ENCODE peak calls at places on chromosomes 3 and 15, in four cellular contexts. B is lung, K is endothelial cell of umbilical vein, X is lower lobe of right lung. Y is an unnamed sample.
A peak's percentile ranks its signal among the peaks of the same experiment; 100 is the strongest.

GRCh38 chr15:52463638-52464037 is 65.0 kb downstream of the MYO5A start:
- DNase-seq in B (no peak), X (no peak), K (peak; percentile 84), Y (no peak)

GRCh38 chr3:49805884-49806701 is 3.0 kb downstream of the INKA1 start:
- DNase-seq in B (no peak), X (peak; percentile 56), K (peak; percentile 95), Y (no peak)

GRCh38 chr15:73800662-73801345 is 47.7 kb upstream of the INSYN1 start:
- DNase-seq in X (no peak), B (no peak), K (peak; percentile 36), Y (no peak)

GRCh38 chr15:74434260-74434915 is 630 bp upstream of the SEMA7A start:
- DNase-seq in B (no peak), K (no peak), X (peak; percentile 46), Y (no peak)

GRCh38 chr15:88390502-88390901 is 76.7 kb downstream of the MRPL46 start:
- DNase-seq in B (no peak), X (no peak), K (no peak), Y (no peak)

GRCh38 chr3:41328916-41329315 is 129.6 kb downstream of the CTNNB1 start:
- DNase-seq in X (no peak), K (no peak), B (no peak), Y (no peak)

GRCh38 chr3:33093847-33094246 is 3.1 kb downstream of the GLB1 start:
- DNase-seq in K (no peak), X (no peak), B (no peak), Y (no peak)

GRCh38 chr15:78739996-78740903 is 71.0 kb downstream of the ADAMTS7 start:
- DNase-seq in B (peak; percentile 59), K (peak; percentile 26), X (peak; percentile 72), Y (peak; percentile 76)

GRCh38 chr15:52738311-52738710 is 51.8 kb downstream of the ONECUT1 start:
- DNase-seq in X (no peak), B (no peak), K (no peak), Y (no peak)

GRCh38 chr3:127428344-127429001 is 140.6 kb upstream of the PRR20G start:
- DNase-seq in K (no peak), X (no peak), B (no peak), Y (no peak)

GRCh38 chr3:111936967-111937366 is 41.9 kb upstream of the ABHD10 start:
- DNase-seq in X (no peak), B (no peak), K (peak; percentile 41), Y (no peak)

GRCh38 chr15:80849308-80849707 is 70.1 kb downstream of the CEMIP start:
- DNase-seq in K (no peak), B (peak; percentile 81), X (peak; percentile 73), Y (no peak)

GRCh38 chr15:64022571-64022970 is 23.7 kb downstream of the DAPK2 start:
- DNase-seq in B (no peak), K (no peak), X (no peak), Y (no peak)

GRCh38 chr3:23480324-23480704 is 277.2 kb downstream of the UBE2E2 start:
- DNase-seq in B (no peak), K (no peak), X (no peak), Y (no peak)

GRCh38 chr3:66423791-66424190 is 77.0 kb downstream of the LRIG1 start:
- DNase-seq in B (no peak), X (no peak), K (no peak), Y (no peak)

GRCh38 chr3:30914696-30915095 is 20.2 kb upstream of the GADL1 start:
- DNase-seq in X (no peak), K (no peak), B (no peak), Y (no peak)

GRCh38 chr3:125146601-125147490 is 65.7 kb downstream of the SLC12A8 start:
- DNase-seq in K (no peak), B (no peak), X (no peak), Y (no peak)

GRCh38 chr3:148789156-148789555 is 38.5 kb upstream of the CPB1 start:
- DNase-seq in B (no peak), X (no peak), K (no peak), Y (no peak)

GRCh38 chr3:65894679-65895078 is 144.0 kb downstream of the MAGI1 start:
- DNase-seq in B (no peak), X (no peak), K (no peak), Y (no peak)

GRCh38 chr3:31695280-31696008 is 162.7 kb downstream of the STT3B start:
- DNase-seq in X (no peak), B (no peak), K (no peak), Y (no peak)

GRCh38 chr3:171879472-171879871 is 36.3 kb downstream of the TMEM212 start:
- DNase-seq in B (no peak), X (no peak), K (no peak), Y (no peak)

GRCh38 chr3:149783576-149783975 is 8.8 kb downstream of the ANKUB1 start:
- DNase-seq in B (no peak), K (peak; percentile 33), X (no peak), Y (no peak)

GRCh38 chr3:138060792-138061191 is 50.8 kb downstream of the CLDN18 start:
- DNase-seq in B (no peak), X (no peak), K (no peak), Y (no peak)

GRCh38 chr3:89690649-89691048 is 583.2 kb downstream of the EPHA3 start:
- DNase-seq in B (no peak), X (no peak), K (no peak), Y (no peak)

GRCh38 chr3:89698208-89698830 is 590.9 kb downstream of the EPHA3 start:
- DNase-seq in B (no peak), X (no peak), K (no peak), Y (no peak)

GRCh38 chr3:89697321-89697916 is 590.0 kb downstream of the EPHA3 start:
- DNase-seq in X (no peak), K (no peak), B (no peak), Y (no peak)

GRCh38 chr3:89692601-89693000 is 585.2 kb downstream of the EPHA3 start:
- DNase-seq in X (no peak), K (no peak), B (no peak), Y (no peak)
- TF ChIP-seq CTCF in X (no peak), K (no peak), B (no peak), Y (no peak)

DNA sequence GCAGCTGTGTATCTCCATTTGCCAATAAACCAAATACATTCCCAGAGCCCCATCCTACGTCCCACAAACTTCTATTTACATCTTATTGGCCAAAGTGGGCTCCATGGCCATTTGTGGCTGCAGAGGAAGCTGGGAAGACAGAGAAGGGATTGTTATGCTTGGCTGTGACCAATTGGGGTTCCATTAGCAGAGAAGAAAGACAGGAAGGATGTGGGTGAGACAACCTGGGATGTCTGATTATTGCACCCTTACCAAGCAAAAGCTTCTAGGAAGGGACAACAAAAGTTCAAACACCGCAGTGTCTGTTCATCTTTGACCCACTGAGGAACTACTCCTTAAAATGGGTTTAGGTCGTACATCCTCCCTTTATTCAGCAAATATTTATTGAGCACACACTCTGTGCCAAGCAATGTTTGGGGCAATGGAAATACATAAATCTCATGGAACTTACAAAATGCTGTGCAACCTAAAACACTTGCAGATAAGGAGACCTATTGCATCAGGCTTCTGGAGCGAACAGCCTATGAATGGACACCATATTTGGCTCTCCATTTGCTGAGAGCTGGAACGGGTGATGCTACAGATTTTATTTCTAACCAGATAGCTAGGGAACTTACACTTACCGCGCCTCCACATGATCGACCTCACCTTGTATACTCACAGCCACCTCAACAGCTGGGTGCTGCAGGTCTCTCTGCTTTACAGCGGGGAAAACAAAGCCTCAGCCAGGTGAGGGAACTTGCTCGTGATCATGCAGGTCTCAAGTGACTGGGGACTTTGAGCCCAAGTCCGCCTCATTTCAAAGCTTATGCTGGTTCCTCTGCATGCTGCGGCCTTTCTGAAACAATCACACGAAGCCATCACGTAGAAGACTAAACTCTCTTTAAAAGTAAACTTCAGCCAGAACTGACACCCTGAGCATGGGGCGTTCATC is 21.4 kb upstream of the NR2E3 start:
- DNase-seq in K (peak; percentile 59), B (no peak), X (no peak), Y (no peak)
- TF ChIP-seq CTCF in K (no peak), B (no peak), X (no peak), Y (no peak)

DNA sequence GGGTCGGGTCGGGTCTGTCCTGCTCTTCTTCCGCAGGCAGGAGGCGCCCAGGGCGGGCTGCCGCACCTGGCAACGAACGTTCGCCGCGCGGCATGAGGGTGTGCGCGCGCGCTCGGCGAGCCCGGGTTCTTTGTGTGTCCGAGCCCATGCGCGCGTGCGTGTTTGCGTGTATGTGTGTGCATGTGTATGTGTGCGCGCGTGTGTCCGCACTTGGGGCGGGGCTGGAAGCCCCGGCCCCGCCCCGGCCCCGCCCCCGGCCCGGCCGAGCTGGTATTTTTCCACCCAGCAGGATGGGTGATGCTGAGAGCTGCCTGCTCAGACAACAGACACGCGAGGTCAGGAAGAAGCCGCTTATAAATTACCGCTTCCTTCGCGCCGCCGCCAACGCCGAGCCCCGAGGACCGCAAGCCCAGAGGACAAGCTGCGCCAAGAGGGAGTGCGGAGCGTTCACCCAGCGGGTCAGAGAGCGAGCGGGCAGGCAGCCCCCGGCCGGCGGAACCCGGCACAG is at the start of gene SLC6A6:
- DNase-seq in B (peak; percentile 95), X (peak; percentile 99), K (peak; percentile 91), Y (no peak)
- TF ChIP-seq CTCF in B (no peak), X (peak; percentile 46), K (peak; percentile 17), Y (peak; percentile 75)

DNA sequence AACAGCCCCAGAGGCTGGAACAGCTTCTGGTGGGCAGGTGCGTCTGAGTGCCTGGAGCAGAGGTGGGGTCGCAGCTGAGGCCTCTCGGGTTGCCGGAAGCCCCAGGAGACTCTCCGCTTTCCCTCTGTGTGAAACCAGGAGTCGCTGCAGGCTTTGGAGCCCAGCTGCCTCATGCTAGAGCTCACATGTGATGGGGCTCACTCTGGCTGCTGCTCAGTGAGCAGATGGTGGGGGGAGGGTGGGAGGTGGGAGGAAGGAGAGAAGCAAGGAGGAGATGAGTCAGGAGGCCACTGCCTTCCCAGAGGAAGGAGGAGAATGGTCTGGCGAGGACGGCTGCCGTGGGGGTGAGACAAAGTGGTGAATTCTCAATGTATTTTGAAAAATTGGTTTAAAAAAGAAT is 290.1 kb upstream of the CHRNA7 start:
- DNase-seq in X (no peak), K (no peak), B (no peak), Y (no peak)
- TF ChIP-seq CTCF in X (no peak), K (no peak), B (no peak), Y (no peak)

GRCh38 chr3:117616213-117616612 is 906.6 kb downstream of the TUSC7 start:
- DNase-seq in K (no peak), B (no peak), X (no peak), Y (no peak)
- TF ChIP-seq CTCF in K (no peak), B (no peak), X (no peak), Y (peak; percentile 75)

GRCh38 chr15:39181348-39181747 is 399.5 kb upstream of the THBS1 start:
- DNase-seq in B (no peak), X (no peak), K (no peak), Y (no peak)

GRCh38 chr15:39177561-39177960 is 403.3 kb upstream of the THBS1 start:
- DNase-seq in B (no peak), K (no peak), X (no peak), Y (no peak)

GRCh38 chr15:39181901-39182300 is 399.0 kb upstream of the THBS1 start:
- DNase-seq in X (no peak), K (no peak), B (no peak), Y (no peak)

GRCh38 chr15:39180494-39180930 is 400.4 kb upstream of the THBS1 start:
- DNase-seq in B (no peak), X (no peak), K (no peak), Y (no peak)

DNA sequence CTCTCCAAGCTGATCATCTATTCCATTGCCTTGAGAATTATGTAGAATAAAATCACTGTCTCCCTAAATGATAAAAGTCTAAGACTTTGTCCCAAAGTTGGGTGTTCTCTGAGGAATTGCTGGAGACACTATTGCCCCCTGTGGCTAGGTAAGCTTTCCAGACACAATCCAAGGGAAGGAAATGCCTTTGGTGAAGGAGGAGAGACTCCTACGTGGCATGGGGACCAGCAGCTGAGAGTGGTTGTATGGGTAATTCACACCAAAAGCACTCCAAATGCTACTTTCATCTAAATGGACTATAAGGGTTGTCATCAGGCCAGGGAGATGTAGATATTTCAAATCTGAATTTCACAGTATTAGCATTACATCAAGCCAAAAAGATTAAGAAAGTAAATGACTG is 400.9 kb upstream of the THBS1 start:
- DNase-seq in X (no peak), B (no peak), K (no peak), Y (no peak)
- TF ChIP-seq CTCF in X (no peak), B (no peak), K (no peak), Y (no peak)

Y was measured in chondrocyte.